ENCODE peak calls at places on chromosomes 13 and 19, in five cellular contexts. I is GM23338, U is OCI-LY7, K is uterus, H is fibroblast of lung. Z is an unnamed sample.

GRCh38 chr19:17075860-17076538 is 422 bp downstream of the MYO9B start:
- DNase-seq in H (no peak), U (peak), I (peak), K (peak), Z (no peak)

GRCh38 chr19:29704562-29705558 is 10.2 kb downstream of the C19orf12 start:
- DNase-seq in K (no peak), H (no peak), U (no peak), I (no peak), Z (no peak)

GRCh38 chr13:62320129-62320724 is 904.6 kb upstream of the PCDH20 start:
- DNase-seq in H (peak), U (peak), K (no peak), I (peak), Z (peak)

GRCh38 chr19:30523791-30524190 is 151.6 kb downstream of the ZNF536 start:
- DNase-seq in H (no peak), K (no peak), U (no peak), I (no peak), Z (no peak)

GRCh38 chr19:55605637-55606470 is at the start of gene ZNF865:
- DNase-seq in H (peak), K (peak), U (peak), I (peak), Z (peak)

GRCh38 chr19:6412111-6412999 is 12.3 kb downstream of the KHSRP start:
- DNase-seq in K (no peak), I (peak), U (peak), H (peak), Z (no peak)

GRCh38 chr13:79295906-79296564 is 110.0 kb downstream of the RBM26 start:
- DNase-seq in K (no peak), U (no peak), I (no peak), H (no peak), Z (no peak)

GRCh38 chr19:928471-929259 is 2.8 kb downstream of the ARID3A start:
- DNase-seq in K (peak), I (no peak), U (no peak), H (no peak), Z (no peak)

GRCh38 chr13:109644069-109644750 is 142.2 kb downstream of the IRS2 start:
- DNase-seq in I (no peak), U (no peak), K (no peak), H (no peak), Z (no peak)

GRCh38 chr13:74695021-74695800 is 561.0 kb upstream of the KLF12 start:
- DNase-seq in H (peak), I (no peak), K (no peak), U (no peak), Z (no peak)

GRCh38 chr19:38684078-38684861 is 36.8 kb downstream of the ACTN4 start:
- DNase-seq in U (no peak), H (peak), K (peak), I (no peak), Z (peak)

GRCh38 chr13:74931698-74932433 is 550.1 kb downstream of the TBC1D4 start:
- DNase-seq in I (no peak), H (no peak), U (no peak), K (no peak), Z (no peak)

GRCh38 chr13:114067381-114067885 is 65.0 kb downstream of the RASA3 start:
- DNase-seq in H (peak), I (no peak), K (no peak), U (peak), Z (peak)

GRCh38 chr13:73174521-73175010 is 115.8 kb downstream of the KLF5 start:
- DNase-seq in K (no peak), U (no peak), I (no peak), H (no peak), Z (no peak)

GRCh38 chr19:913080-913748 is at the start of gene R3HDM4:
- DNase-seq in U (peak), I (peak), H (peak), K (peak), Z (no peak)

GRCh38 chr19:6528544-6529121 is 2.2 kb upstream of the TNFSF9 start:
- DNase-seq in U (peak), K (no peak), I (peak), H (no peak), Z (no peak)

GRCh38 chr13:21060063-21060826 is 1.1 kb downstream of the LATS2 start:
- DNase-seq in K (peak), U (no peak), H (no peak), I (peak), Z (no peak)

GRCh38 chr13:20902438-20903163 is at the start of gene XPO4:
- DNase-seq in K (peak), U (peak), I (peak), H (peak), Z (peak)

GRCh38 chr13:113151745-113152707 is 6.4 kb upstream of the PROZ start:
- DNase-seq in U (no peak), K (peak), I (no peak), H (peak), Z (peak)

GRCh38 chr13:43042410-43042921 is 19.1 kb downstream of the DNAJC15 start:
- DNase-seq in K (no peak), H (no peak), I (no peak), U (no peak), Z (no peak)

GRCh38 chr13:46495647-46496046 is 57.3 kb upstream of the LRCH1 start:
- DNase-seq in K (no peak), U (no peak), H (no peak), I (no peak), Z (no peak)

GRCh38 chr19:3036119-3036794 is 7.2 kb upstream of the TLE2 start:
- DNase-seq in I (peak), U (peak), K (peak), H (peak), Z (peak)

GRCh38 chr19:43526884-43527859 is at the start of gene ETHE1:
- DNase-seq in I (peak), K (peak), U (peak), H (peak), Z (no peak)

GRCh38 chr13:44271031-44271433 is 102.6 kb upstream of the SERP2 start:
- DNase-seq in U (no peak), K (no peak), I (no peak), H (peak), Z (no peak)

GRCh38 chr19:39154626-39155100 is 29.1 kb downstream of the PAK4 start:
- DNase-seq in H (no peak), I (peak), K (no peak), U (no peak), Z (no peak)

GRCh38 chr19:56253737-56254136 is 18.8 kb upstream of the EDDM13 start:
- DNase-seq in K (no peak), U (peak), H (peak), I (peak), Z (no peak)

GRCh38 chr13:32075150-32075851 is 43.7 kb downstream of the FRY start:
- DNase-seq in I (no peak), H (no peak), U (no peak), K (no peak), Z (no peak)

GRCh38 chr13:44191504-44192171 is 182.0 kb upstream of the SERP2 start:
- DNase-seq in H (peak), U (peak), I (peak), K (peak), Z (no peak)

GRCh38 chr13:108734676-108735075 is 105.3 kb downstream of the MYO16 start:
- DNase-seq in K (no peak), I (peak), H (no peak), U (no peak), Z (no peak)

GRCh38 chr19:56126983-56127780 is 6.1 kb upstream of the ZNF787 start:
- DNase-seq in U (no peak), K (no peak), H (no peak), I (no peak), Z (no peak)

GRCh38 chr13:22009500-22009899 is 338.6 kb downstream of the FGF9 start:
- DNase-seq in K (no peak), H (no peak), U (no peak), I (no peak), Z (no peak)

GRCh38 chr13:40596484-40596883 is 70.0 kb downstream of the FOXO1 start:
- DNase-seq in U (peak), H (no peak), K (no peak), I (no peak), Z (no peak)

GRCh38 chr19:5718579-5719273 is 1.2 kb downstream of the LONP1 start:
- DNase-seq in I (no peak), K (no peak), H (peak), U (peak), Z (peak)

GRCh38 chr13:22061806-22062391 is 391.0 kb downstream of the FGF9 start:
- DNase-seq in K (no peak), I (no peak), U (no peak), H (no peak), Z (no peak)

GRCh38 chr19:29576761-29577661 is 29.1 kb upstream of the POP4 start:
- DNase-seq in U (no peak), H (no peak), K (no peak), I (no peak), Z (no peak)

GRCh38 chr13:106507560-106508274 is 27.7 kb downstream of the EFNB2 start:
- DNase-seq in H (peak), I (peak), U (no peak), K (peak), Z (peak)
- H3K4me3 ChIP-seq in H (peak), I (no peak), U (no peak), K (no peak), Z (peak)

DNA sequence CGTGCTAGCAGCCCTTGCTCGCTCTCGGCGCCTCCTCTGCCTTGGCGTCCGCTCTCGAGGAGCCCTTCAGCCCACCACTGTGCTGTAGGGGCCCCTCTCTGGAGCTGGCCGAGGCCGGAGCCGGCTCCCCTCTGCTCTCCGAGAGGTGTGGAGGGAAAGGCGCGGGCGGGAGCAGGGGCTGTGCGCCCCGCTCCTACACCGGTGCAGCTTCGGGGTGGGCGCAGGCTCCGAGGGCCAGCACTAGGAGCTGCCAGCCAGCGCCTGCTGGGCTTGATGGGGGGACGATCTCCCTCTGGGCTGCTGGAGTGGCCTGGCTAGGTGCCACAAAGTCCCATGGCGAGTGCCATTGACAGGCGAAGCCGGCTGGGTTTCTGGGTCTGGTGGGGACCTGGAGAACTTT is 365.5 kb downstream of the SLITRK1 start:
- DNase-seq in H (no peak), I (no peak), K (no peak), U (no peak), Z (no peak)
- H3K4me3 ChIP-seq in H (no peak), I (no peak), K (no peak), U (no peak), Z (no peak)

DNA sequence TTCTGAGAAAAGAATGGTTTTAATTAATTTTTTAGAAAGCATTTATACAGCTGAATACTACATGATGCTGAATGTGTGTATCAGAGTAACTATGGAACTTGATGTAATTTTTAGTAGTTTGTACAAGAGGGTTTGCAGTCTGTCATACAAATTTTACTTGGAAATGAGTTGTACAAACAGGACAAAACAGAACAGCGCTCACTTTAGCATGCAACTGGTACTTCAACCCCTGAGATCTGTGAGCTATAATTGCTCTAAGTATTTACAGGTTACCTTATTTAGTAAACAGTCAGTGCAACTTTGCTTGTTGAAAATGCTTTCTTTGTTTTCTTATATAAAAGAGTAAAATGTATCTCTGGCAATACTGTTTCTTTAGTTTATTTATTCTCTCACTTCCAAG is 719 bp downstream of the TNFRSF19 start:
- DNase-seq in I (no peak), H (peak), K (no peak), U (no peak), Z (no peak)
- H3K4me3 ChIP-seq in I (no peak), H (peak), K (no peak), U (no peak), Z (peak)

GRCh38 chr19:58097349-58097748 is 682 bp downstream of the ZSCAN18 start:
- DNase-seq in U (no peak), I (no peak), H (no peak), K (no peak), Z (no peak)
- H3K4me3 ChIP-seq in U (no peak), I (peak), H (peak), K (peak), Z (peak)

DNA sequence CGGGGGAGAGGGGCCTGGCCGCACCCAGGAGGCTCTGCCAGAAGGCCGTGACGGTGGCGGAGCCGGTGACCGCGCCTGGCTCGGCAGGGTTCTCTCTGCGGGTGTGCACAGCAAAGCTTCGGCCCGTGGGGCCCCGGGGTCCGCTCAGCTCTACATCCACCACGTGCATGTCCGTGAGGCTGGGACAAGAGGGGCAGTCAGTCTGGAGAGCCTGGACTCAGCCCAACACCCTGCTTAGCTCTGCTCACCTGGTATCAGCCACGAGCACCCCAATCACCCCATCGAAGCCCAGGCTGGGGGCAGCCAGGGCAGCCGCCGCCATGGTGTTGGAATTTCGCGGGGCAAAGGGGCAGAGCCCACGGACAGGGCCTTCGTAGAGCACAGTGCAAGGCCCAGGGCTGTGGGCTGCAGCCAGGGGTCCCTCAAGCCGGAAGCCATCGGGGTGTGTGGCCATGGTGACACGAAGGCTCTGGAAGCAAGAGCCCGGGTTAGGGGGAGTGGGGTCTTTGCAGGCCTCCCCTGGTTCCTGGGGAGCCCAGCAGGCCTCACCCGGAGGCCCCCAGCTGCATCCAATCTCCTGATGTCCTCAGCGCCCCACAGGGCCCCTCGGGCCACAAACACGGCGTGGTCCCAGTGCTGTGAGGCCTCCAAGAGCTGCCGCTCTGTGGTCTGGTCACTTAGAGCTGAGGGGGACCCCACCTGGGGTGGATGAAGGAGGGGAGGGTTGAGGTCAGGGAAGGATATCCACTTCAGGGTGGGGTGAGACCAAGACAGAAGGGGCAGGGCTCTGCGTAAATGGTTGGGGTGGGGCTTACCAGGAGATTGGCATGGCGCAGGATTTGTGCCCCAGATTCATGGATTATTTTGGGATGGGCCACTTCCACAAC is 1.4 kb downstream of the ASPDH start:
- DNase-seq in U (no peak), H (no peak), I (no peak), K (no peak), Z (no peak)
- H3K4me3 ChIP-seq in U (peak), H (peak), I (peak), K (no peak), Z (peak)

DNA sequence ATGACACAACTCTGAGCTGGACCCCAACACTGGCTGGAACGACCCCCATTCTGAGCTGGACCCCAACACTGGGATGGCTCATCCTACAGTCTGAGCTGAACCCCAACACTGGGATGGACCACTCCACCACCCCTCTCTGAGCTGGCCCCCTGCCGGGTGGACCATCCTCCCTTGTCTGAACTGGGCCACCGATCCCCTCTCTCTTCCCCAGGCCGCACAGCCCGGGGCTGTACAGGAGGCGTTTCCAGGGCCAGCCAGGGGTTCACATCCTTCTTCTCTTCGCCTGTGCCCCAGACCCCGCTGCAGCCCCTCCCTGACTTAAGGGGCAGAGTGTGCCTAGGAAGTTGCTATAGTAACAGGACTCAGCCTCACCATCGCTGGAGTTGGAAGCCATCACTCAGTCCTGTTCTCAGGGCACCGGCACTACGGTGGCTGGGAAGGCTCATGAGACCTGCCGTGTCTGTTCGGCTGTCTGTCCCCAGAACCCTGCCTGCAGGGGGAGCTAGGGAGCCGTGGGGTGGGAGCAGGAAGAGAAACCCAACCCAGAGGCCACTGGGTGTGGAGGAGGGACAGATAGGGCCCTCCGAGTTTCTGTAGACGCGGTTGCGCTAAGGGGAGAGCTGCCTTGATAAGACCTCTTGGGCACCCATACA is 3.7 kb downstream of the PRKACA start:
- DNase-seq in I (peak), H (no peak), K (no peak), U (peak), Z (no peak)
- H3K4me3 ChIP-seq in I (no peak), H (no peak), K (no peak), U (no peak), Z (no peak)

DNA sequence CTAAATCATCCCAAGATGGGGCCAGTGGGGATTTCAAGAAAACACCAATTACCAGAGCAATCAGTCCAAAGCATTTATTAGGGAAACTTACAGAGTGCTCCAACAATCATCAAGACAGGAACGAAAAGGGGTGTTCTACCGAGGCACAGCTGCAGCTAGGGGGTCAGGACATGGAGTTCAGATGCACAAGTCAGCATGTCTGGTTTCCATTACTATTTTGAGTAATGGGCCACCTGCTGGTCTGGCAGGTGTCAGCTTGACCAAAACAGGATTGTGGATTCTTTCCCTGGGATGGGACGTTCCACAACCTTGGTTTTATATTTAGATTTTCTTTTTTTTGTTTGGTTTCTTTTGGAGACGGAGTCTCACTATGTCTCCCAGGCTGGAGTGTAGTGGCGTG is 3.9 kb upstream of the UBL5 start:
- DNase-seq in U (no peak), K (no peak), I (no peak), H (no peak), Z (no peak)
- H3K4me3 ChIP-seq in U (no peak), K (no peak), I (no peak), H (no peak), Z (no peak)

GRCh38 chr13:106919093-106919492 is 351.2 kb upstream of the ARGLU1 start:
- DNase-seq in U (peak), K (no peak), H (no peak), I (no peak), Z (no peak)
- H3K4me3 ChIP-seq in U (peak), K (no peak), H (no peak), I (no peak), Z (no peak)

GRCh38 chr19:34265221-34265650 is 10.9 kb downstream of the GARRE1 start:
- DNase-seq in I (peak), H (no peak), K (no peak), U (no peak), Z (no peak)
- H3K4me3 ChIP-seq in I (no peak), H (no peak), K (no peak), U (no peak), Z (no peak)

DNA sequence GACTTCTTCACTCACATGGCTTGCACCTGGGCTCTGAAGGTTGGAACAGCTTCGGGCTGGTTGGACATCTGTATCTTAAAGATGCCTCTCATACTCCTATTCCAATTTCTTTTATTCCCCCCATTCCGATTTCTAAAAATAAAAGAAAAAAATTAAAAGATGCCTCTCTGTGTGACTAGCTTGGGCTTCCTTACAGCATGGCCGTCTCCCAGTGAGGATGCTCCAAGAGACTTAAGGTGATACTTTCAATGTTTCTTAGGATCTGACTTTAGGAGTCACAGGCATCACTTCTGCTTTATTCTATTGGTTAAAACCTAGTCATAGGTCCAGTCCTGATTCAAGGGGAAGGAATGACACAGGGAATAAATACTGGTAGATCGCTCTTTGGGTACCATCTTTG is 9.9 kb upstream of the SULT2A1 start:
- DNase-seq in I (no peak), U (no peak), K (no peak), H (no peak), Z (no peak)
- H3K4me3 ChIP-seq in I (no peak), U (no peak), K (no peak), H (no peak), Z (no peak)

Z was measured in skeletal muscle cell.